ENCODE peak calls at places on chromosomes 2 and 18, in nine cellular contexts. One of them, this sample, is unnamed.

GRCh38 chr18:63882333-63883141 is 5.0 kb upstream of the SERPINB2 start:
- DNase-seq in amygdala: no peak
- DNase-seq in activated T-cell treated with anti-CD3 and anti-CD28 coated beads for 1 hour: no peak
- DNase-seq in right lobe of liver: no peak
- DNase-seq in transverse colon: no peak
- DNase-seq in GM19239: no peak
- DNase-seq in activated naive CD4-positive, alpha-beta T cell: no peak
- DNase-seq in tibial artery: no peak
- DNase-seq in chondrocyte: no peak
- DNase-seq in this sample: peak; percentile 95

GRCh38 chr2:2328847-2329246 is 2.2 kb downstream of the MYT1L start:
- DNase-seq in amygdala: no peak
- DNase-seq in activated T-cell treated with anti-CD3 and anti-CD28 coated beads for 1 hour: no peak
- DNase-seq in right lobe of liver: no peak
- DNase-seq in transverse colon: no peak
- DNase-seq in GM19239: no peak
- DNase-seq in activated naive CD4-positive, alpha-beta T cell: no peak
- DNase-seq in tibial artery: no peak
- DNase-seq in chondrocyte: no peak
- DNase-seq in this sample: no peak

GRCh38 chr2:207836526-207837133 is 66.9 kb upstream of the FZD5 start:
- DNase-seq in amygdala: no peak
- DNase-seq in activated T-cell treated with anti-CD3 and anti-CD28 coated beads for 1 hour: no peak
- DNase-seq in right lobe of liver: no peak
- DNase-seq in transverse colon: peak; percentile 55
- DNase-seq in GM19239: no peak
- DNase-seq in activated naive CD4-positive, alpha-beta T cell: no peak
- DNase-seq in tibial artery: no peak
- DNase-seq in chondrocyte: no peak
- DNase-seq in this sample: no peak

GRCh38 chr2:20381457-20381856 is 30.8 kb upstream of the PUM2 start:
- DNase-seq in amygdala: peak; percentile 28
- DNase-seq in activated T-cell treated with anti-CD3 and anti-CD28 coated beads for 1 hour: no peak
- DNase-seq in right lobe of liver: no peak
- DNase-seq in transverse colon: peak; percentile 34
- DNase-seq in GM19239: no peak
- DNase-seq in activated naive CD4-positive, alpha-beta T cell: no peak
- DNase-seq in tibial artery: no peak
- DNase-seq in chondrocyte: no peak
- DNase-seq in this sample: no peak

GRCh38 chr2:129753261-129753660 is 226.2 kb upstream of the RAB6C start:
- DNase-seq in amygdala: no peak
- DNase-seq in activated T-cell treated with anti-CD3 and anti-CD28 coated beads for 1 hour: no peak
- DNase-seq in right lobe of liver: no peak
- DNase-seq in transverse colon: no peak
- DNase-seq in GM19239: no peak
- DNase-seq in activated naive CD4-positive, alpha-beta T cell: no peak
- DNase-seq in tibial artery: peak; percentile 28
- DNase-seq in chondrocyte: no peak
- DNase-seq in this sample: no peak

GRCh38 chr2:136764397-136765255 is 719 bp upstream of the THSD7B start:
- DNase-seq in amygdala: no peak
- DNase-seq in activated T-cell treated with anti-CD3 and anti-CD28 coated beads for 1 hour: no peak
- DNase-seq in right lobe of liver: peak; percentile 18
- DNase-seq in transverse colon: no peak
- DNase-seq in GM19239: no peak
- DNase-seq in activated naive CD4-positive, alpha-beta T cell: no peak
- DNase-seq in tibial artery: no peak
- DNase-seq in chondrocyte: no peak
- DNase-seq in this sample: no peak

GRCh38 chr2:7771781-7772180 is 854.6 kb downstream of the RNF144A start:
- DNase-seq in amygdala: no peak
- DNase-seq in activated T-cell treated with anti-CD3 and anti-CD28 coated beads for 1 hour: no peak
- DNase-seq in right lobe of liver: no peak
- DNase-seq in transverse colon: no peak
- DNase-seq in GM19239: no peak
- DNase-seq in activated naive CD4-positive, alpha-beta T cell: no peak
- DNase-seq in tibial artery: no peak
- DNase-seq in chondrocyte: no peak
- DNase-seq in this sample: no peak

GRCh38 chr18:80189197-80189865 is 58.0 kb downstream of the PARD6G start:
- DNase-seq in amygdala: no peak
- DNase-seq in activated T-cell treated with anti-CD3 and anti-CD28 coated beads for 1 hour: no peak
- DNase-seq in right lobe of liver: no peak
- DNase-seq in transverse colon: no peak
- DNase-seq in GM19239: no peak
- DNase-seq in activated naive CD4-positive, alpha-beta T cell: no peak
- DNase-seq in tibial artery: no peak
- DNase-seq in chondrocyte: no peak
- DNase-seq in this sample: no peak

GRCh38 chr2:144801325-144801724 is 281.4 kb upstream of the ZEB2 start:
- DNase-seq in amygdala: no peak
- DNase-seq in activated T-cell treated with anti-CD3 and anti-CD28 coated beads for 1 hour: no peak
- DNase-seq in right lobe of liver: no peak
- DNase-seq in transverse colon: no peak
- DNase-seq in GM19239: no peak
- DNase-seq in activated naive CD4-positive, alpha-beta T cell: no peak
- DNase-seq in tibial artery: no peak
- DNase-seq in chondrocyte: no peak
- DNase-seq in this sample: no peak

GRCh38 chr18:39062426-39062825 is 1496.8 kb upstream of the CELF4 start:
- DNase-seq in amygdala: no peak
- DNase-seq in activated T-cell treated with anti-CD3 and anti-CD28 coated beads for 1 hour: no peak
- DNase-seq in right lobe of liver: no peak
- DNase-seq in transverse colon: no peak
- DNase-seq in GM19239: no peak
- DNase-seq in activated naive CD4-positive, alpha-beta T cell: no peak
- DNase-seq in tibial artery: no peak
- DNase-seq in chondrocyte: no peak
- DNase-seq in this sample: no peak

GRCh38 chr2:192190474-192190873 is 4.3 kb downstream of the TMEFF2 start:
- DNase-seq in amygdala: no peak
- DNase-seq in activated T-cell treated with anti-CD3 and anti-CD28 coated beads for 1 hour: no peak
- DNase-seq in right lobe of liver: no peak
- DNase-seq in transverse colon: no peak
- DNase-seq in GM19239: no peak
- DNase-seq in activated naive CD4-positive, alpha-beta T cell: no peak
- DNase-seq in tibial artery: no peak
- DNase-seq in chondrocyte: no peak
- DNase-seq in this sample: peak; percentile 62

GRCh38 chr2:241977557-241978300 is 108.2 kb downstream of the RTP5 start:
- DNase-seq in amygdala: no peak
- DNase-seq in activated T-cell treated with anti-CD3 and anti-CD28 coated beads for 1 hour: no peak
- DNase-seq in right lobe of liver: no peak
- DNase-seq in transverse colon: no peak
- DNase-seq in GM19239: no peak
- DNase-seq in activated naive CD4-positive, alpha-beta T cell: no peak
- DNase-seq in tibial artery: peak; percentile 28
- DNase-seq in chondrocyte: no peak
- DNase-seq in this sample: no peak

GRCh38 chr2:228522977-228523376 is 341.5 kb upstream of the SPHKAP start:
- DNase-seq in amygdala: no peak
- DNase-seq in activated T-cell treated with anti-CD3 and anti-CD28 coated beads for 1 hour: no peak
- DNase-seq in right lobe of liver: no peak
- DNase-seq in transverse colon: no peak
- DNase-seq in GM19239: no peak
- DNase-seq in activated naive CD4-positive, alpha-beta T cell: no peak
- DNase-seq in tibial artery: no peak
- DNase-seq in chondrocyte: no peak
- DNase-seq in this sample: no peak

This sample was measured in HCEC 1CT.